ENCODE peak calls at places on chromosome 7, in five cellular contexts. D is right lobe of liver, F is tibial artery, M is HL-60, O is stomach. A is an unnamed sample.

GRCh38 chr7:12212051-12212485 is 974 bp downstream of the TMEM106B start:
- DNase-seq in D (no peak), F (no peak), M (no peak), O (no peak), A (peak)

GRCh38 chr7:102098986-102099385 is 187.7 kb upstream of the SH2B2 start:
- DNase-seq in D (no peak), F (no peak), M (no peak), O (no peak), A (no peak)

GRCh38 chr7:32241636-32242035 is 171.4 kb upstream of the PDE1C start:
- DNase-seq in D (no peak), F (no peak), M (no peak), O (no peak), A (no peak)

GRCh38 chr7:97027427-97028234 is 3.0 kb upstream of the DLX5 start:
- DNase-seq in D (peak), F (peak), M (peak), O (peak), A (peak)

GRCh38 chr7:24318326-24318725 is 34.3 kb downstream of the NPY start:
- DNase-seq in D (no peak), F (no peak), M (peak), O (no peak), A (no peak)

GRCh38 chr7:88361357-88361756 is 54.7 kb upstream of the STEAP4 start:
- DNase-seq in D (no peak), F (no peak), M (no peak), O (no peak), A (no peak)

GRCh38 chr7:69845721-69846495 is 247.6 kb downstream of the AUTS2 start:
- DNase-seq in D (no peak), F (no peak), M (no peak), O (no peak), A (no peak)

GRCh38 chr7:27608776-27609495 is 53.7 kb downstream of the HIBADH start:
- DNase-seq in D (no peak), F (no peak), M (no peak), O (no peak), A (no peak)

GRCh38 chr7:25856056-25856780 is 295.8 kb upstream of the NFE2L3 start:
- DNase-seq in D (no peak), F (peak), M (no peak), O (no peak), A (no peak)

GRCh38 chr7:124722292-124722691 is 43.3 kb downstream of the GPR37 start:
- DNase-seq in D (no peak), F (no peak), M (no peak), O (no peak), A (no peak)

GRCh38 chr7:118109607-118110006 is 74.4 kb upstream of the LSM8 start:
- DNase-seq in D (no peak), F (no peak), M (no peak), O (no peak), A (peak)

GRCh38 chr7:30852360-30852709 is 59.3 kb upstream of the AQP1 start:
- DNase-seq in D (no peak), F (no peak), M (no peak), O (no peak), A (no peak)

GRCh38 chr7:156608176-156608478 is 32.4 kb upstream of the RNF32 start:
- DNase-seq in D (peak), F (no peak), M (no peak), O (no peak), A (no peak)

GRCh38 chr7:70615066-70615465 is 516.9 kb upstream of the GALNT17 start:
- DNase-seq in D (no peak), F (no peak), M (no peak), O (no peak), A (no peak)

GRCh38 chr7:106283831-106284515 is 810 bp downstream of the NAMPT start:
- DNase-seq in D (peak), F (peak), M (peak), O (peak), A (peak)

GRCh38 chr7:157610671-157611295 is 274.0 kb downstream of the DNAJB6 start:
- DNase-seq in D (no peak), F (no peak), M (no peak), O (no peak), A (no peak)

GRCh38 chr7:45153238-45153637 is 4.4 kb upstream of the RAMP3 start:
- DNase-seq in D (no peak), F (no peak), M (no peak), O (no peak), A (no peak)

GRCh38 chr7:55100172-55100961 is 81.5 kb downstream of the EGFR start:
- DNase-seq in D (no peak), F (peak), M (no peak), O (peak), A (no peak)

GRCh38 chr7:66348531-66348930 is 143.4 kb downstream of the TPST1 start:
- DNase-seq in D (no peak), F (no peak), M (no peak), O (no peak), A (no peak)

GRCh38 chr7:55055479-55055878 is 36.7 kb downstream of the EGFR start:
- DNase-seq in D (no peak), F (no peak), M (peak), O (no peak), A (no peak)

GRCh38 chr7:48084727-48085432 is 4.2 kb upstream of the UPP1 start:
- DNase-seq in D (peak), F (peak), M (peak), O (peak), A (peak)

GRCh38 chr7:83751217-83751616 is 102.3 kb upstream of the SEMA3E start:
- DNase-seq in D (no peak), F (no peak), M (no peak), O (no peak), A (no peak)

GRCh38 chr7:8042796-8043535 is 74.4 kb downstream of the GLCCI1 start:
- DNase-seq in D (no peak), F (no peak), M (no peak), O (no peak), A (no peak)

GRCh38 chr7:134542195-134542771 is 6.6 kb upstream of the AKR1B15 start:
- DNase-seq in D (no peak), F (no peak), M (no peak), O (no peak), A (no peak)

GRCh38 chr7:85851571-85852193 is 664.8 kb upstream of the SEMA3D start:
- DNase-seq in D (no peak), F (no peak), M (no peak), O (no peak), A (no peak)

GRCh38 chr7:25762511-25763119 is 389.4 kb upstream of the NFE2L3 start:
- DNase-seq in D (no peak), F (no peak), M (no peak), O (no peak), A (no peak)

GRCh38 chr7:91357929-91358328 is 93.7 kb downstream of the FZD1 start:
- DNase-seq in D (no peak), F (no peak), M (no peak), O (no peak), A (no peak)

GRCh38 chr7:4040031-4040928 is 641.8 kb upstream of the FOXK1 start:
- DNase-seq in D (no peak), F (no peak), M (no peak), O (no peak), A (no peak)

GRCh38 chr7:18086165-18087030 is 58.8 kb upstream of the PRPS1L1 start:
- DNase-seq in D (no peak), F (peak), M (peak), O (no peak), A (peak)
- TF ChIP-seq CTCF in D (no peak), F (no peak), M (no peak), O (no peak), A (peak)

DNA sequence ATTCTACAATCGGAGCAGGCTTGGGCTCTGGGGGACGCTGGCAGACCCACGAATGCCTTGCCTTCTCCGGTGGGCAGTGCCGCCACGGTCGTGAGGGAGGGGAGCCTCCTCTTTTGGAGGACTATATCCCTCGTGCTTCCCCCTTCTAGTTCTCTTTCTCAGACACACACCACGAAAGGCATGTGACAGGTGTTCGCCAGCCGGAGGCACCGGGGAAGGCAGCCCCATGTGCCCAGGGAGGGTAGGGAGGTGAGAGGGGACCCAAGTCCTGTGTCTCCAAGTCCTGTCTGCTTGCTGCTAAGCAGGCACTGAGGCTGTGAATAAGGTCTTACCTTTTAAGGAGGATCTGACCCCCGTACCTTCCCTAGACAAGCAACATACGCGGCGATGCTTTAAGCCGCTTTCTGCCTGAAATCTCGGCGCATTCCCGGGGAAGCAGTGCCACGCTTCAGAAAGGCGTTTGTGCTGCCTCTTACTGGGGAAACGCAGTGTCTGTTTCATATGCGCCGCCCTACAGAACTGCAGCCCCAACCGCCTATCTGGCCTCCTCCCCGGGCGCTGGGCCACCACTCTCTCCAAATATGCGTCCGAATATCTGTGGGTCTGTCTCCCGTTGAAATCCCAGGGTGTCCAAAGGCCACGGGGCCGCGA is 809 bp downstream of the PLXNA4 start:
- DNase-seq in D (peak), F (peak), M (no peak), O (no peak), A (no peak)
- TF ChIP-seq CTCF in D (no peak), F (no peak), M (no peak), O (no peak), A (no peak)

GRCh38 chr7:116525298-116525912 is 569 bp downstream of the CAV1 start:
- DNase-seq in D (peak), F (peak), M (no peak), O (peak), A (peak)

GRCh38 chr7:116524221-116524608 is 621 bp upstream of the CAV1 start:
- DNase-seq in D (no peak), F (no peak), M (no peak), O (no peak), A (no peak)

GRCh38 chr7:116525913-116526857 is 1.3 kb downstream of the CAV1 start:
- DNase-seq in D (peak), F (peak), M (peak), O (peak), A (peak)

GRCh38 chr7:116526897-116527296 is 2.1 kb downstream of the CAV1 start:
- DNase-seq in D (no peak), F (no peak), M (no peak), O (no peak), A (no peak)

DNA sequence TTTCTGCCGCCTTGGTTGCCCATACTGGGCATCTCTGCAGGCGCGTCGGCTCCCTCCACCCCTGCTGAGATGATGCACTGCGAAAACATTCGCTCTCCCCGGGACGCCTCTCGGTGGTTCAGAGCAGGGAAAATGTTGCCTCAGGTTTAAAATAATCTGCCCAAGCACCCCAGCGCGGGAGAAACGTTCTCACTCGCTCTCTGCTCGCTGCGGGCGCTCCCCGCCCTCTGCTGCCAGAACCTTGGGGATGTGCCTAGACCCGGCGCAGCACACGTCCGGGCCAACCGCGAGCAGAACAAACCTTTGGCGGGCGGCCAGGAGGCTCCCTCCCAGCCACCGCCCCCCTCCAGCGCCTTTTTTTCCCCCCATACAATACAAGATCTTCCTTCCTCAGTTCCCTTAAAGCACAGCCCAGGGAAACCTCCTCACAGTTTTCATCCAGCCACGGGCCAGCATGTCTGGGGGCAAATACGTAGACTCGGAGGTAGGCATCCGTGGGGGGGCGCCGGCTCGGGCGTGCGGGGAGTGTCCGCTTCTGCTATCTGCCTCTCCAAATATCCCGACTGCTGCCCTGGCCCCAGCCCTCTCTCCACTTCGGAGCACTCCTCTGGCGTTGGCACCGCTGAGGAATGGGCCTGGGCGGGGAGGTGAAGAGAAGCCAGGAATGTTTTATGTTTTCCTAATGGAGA is at the start of gene CAV1:
- DNase-seq in D (peak), F (peak), M (no peak), O (peak), A (peak)
- TF ChIP-seq CTCF in D (no peak), F (no peak), M (no peak), O (no peak), A (no peak)

GRCh38 chr7:129825005-129825553 is 127.7 kb downstream of the UBE2H start:
- DNase-seq in D (peak), F (peak), M (no peak), O (no peak), A (peak)
- TF ChIP-seq CTCF in D (no peak), F (peak), M (no peak), O (no peak), A (peak)

DNA sequence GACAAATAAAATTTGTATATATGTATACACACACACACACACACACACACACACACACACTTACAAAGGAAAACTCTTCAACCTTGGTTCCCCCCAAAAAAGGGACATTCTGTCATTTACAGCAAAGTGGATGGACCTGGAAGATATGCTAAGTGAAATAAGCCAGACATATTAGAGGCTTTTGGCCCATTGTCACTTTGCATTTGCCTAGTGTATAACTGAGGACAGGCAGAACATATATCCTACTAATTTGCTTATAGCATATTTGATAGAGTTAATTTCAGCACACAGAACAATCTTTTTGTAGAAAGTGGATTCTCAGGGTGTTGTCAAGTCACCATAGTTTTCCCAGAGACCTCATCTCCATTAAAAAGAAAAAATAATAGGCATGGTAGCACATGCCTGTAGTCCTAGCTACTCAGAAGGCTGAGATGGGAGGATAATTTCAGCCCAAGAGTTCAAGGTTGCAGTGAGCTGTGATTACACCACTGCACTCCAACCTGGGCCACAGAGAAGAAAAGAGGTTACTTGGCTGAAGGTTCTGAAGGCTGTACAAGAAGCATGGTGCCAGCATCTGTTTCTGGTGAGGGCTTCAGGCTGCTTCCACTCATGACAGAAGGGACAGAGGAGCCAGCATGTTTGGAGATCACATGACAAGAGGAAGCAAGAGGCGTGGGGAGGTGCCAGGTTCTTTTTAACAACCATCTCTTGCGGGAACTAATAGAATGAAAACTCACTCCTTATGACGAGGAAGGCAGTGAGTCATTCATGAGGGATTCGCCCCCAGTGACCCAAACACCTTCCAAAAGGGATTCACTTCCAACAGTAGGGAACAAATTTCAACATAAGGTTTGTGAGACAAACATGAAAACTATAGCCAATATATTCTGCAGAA is 135.6 kb downstream of the TMEM168 start:
- DNase-seq in D (no peak), F (no peak), M (no peak), O (no peak), A (no peak)
- TF ChIP-seq CTCF in D (no peak), F (no peak), M (no peak), O (no peak), A (no peak)

GRCh38 chr7:73839743-73840714 is 2.3 kb downstream of the METTL27 start:
- DNase-seq in D (no peak), F (no peak), M (no peak), O (no peak), A (no peak)
- TF ChIP-seq CTCF in D (no peak), F (no peak), M (no peak), O (no peak), A (no peak)

DNA sequence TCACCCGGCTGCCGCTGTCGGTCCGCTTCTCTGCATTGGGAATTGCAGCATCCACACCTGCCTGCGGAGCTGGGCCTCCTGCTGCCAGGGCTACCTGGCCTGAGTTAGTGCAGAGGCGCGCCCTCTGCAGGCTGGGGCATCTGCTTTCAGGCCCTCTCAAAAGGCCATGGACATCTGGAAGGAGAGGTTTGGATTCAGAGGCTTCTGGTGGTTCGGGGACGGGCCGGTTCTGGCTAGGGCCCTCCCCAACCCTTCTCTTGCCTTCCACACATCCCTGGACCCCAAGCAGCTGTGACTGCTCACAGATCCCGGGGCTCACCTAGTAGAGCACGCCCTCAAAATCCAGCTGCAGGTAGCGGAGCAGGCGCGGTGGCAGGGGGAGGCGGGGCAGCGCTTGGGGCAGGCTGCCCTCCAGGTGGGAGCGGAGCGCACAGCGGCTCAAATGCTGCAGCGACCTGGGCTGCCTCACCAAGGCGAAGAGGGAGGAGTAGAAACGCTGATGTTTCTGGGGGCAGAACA is 8.4 kb upstream of the GBX1 start:
- DNase-seq in D (no peak), F (no peak), M (no peak), O (peak), A (no peak)
- TF ChIP-seq CTCF in D (no peak), F (no peak), M (no peak), O (no peak), A (no peak)